ENCODE peak calls at places on chromosomes 12 and 14, in four cellular contexts. U is tibial artery, F is thoracic aorta, Y is IMR-90. J is an unnamed sample.

GRCh38 chr12:54601841-54602240 is 13.4 kb upstream of the PPP1R1A start:
- DNase-seq in F (no peak), U (peak), Y (no peak), J (no peak)

GRCh38 chr14:91568626-91569025 is 58.5 kb upstream of the PPP4R3A start:
- DNase-seq in F (no peak), U (no peak), Y (no peak), J (no peak)

GRCh38 chr12:32390572-32391219 is 8.7 kb upstream of the FGD4 start:
- DNase-seq in U (no peak), Y (no peak), F (no peak), J (no peak)

GRCh38 chr14:37623552-37623951 is 28.1 kb downstream of the TTC6 start:
- DNase-seq in U (no peak), Y (peak), F (no peak), J (no peak)

GRCh38 chr12:106136263-106136662 is 2.5 kb downstream of the NUAK1 start:
- DNase-seq in Y (peak), U (peak), F (peak), J (peak)

GRCh38 chr14:93323597-93323992 is 9.2 kb downstream of the BTBD7 start:
- DNase-seq in Y (no peak), F (no peak), U (no peak), J (no peak)

GRCh38 chr12:108063192-108063591 is 65.9 kb upstream of the WSCD2 start:
- DNase-seq in Y (no peak), F (no peak), U (no peak), J (no peak)

GRCh38 chr14:62301911-62302310 is 539.7 kb downstream of the SNAPC1 start:
- DNase-seq in U (no peak), F (no peak), Y (peak), J (peak)

GRCh38 chr12:78210894-78211302 is 380.2 kb downstream of the NAV3 start:
- DNase-seq in Y (peak), F (no peak), U (no peak), J (no peak)

GRCh38 chr12:128339669-128340068 is 72.7 kb downstream of the TMEM132C start:
- DNase-seq in F (no peak), U (no peak), Y (no peak), J (no peak)

GRCh38 chr14:37051153-37051552 is 121.3 kb downstream of the SLC25A21 start:
- DNase-seq in Y (no peak), U (no peak), F (no peak), J (no peak)

GRCh38 chr14:73244541-73244940 is 7.2 kb downstream of the PAPLN start:
- DNase-seq in Y (no peak), U (no peak), F (no peak), J (no peak)

GRCh38 chr12:53299101-53299453 is 418 bp upstream of the MYG1 start:
- DNase-seq in F (no peak), Y (peak), U (no peak), J (no peak)

GRCh38 chr12:107277850-107278249 is 184.5 kb upstream of the CRY1 start:
- DNase-seq in U (no peak), F (no peak), Y (peak), J (peak)

GRCh38 chr12:115914122-115914521 is 363.4 kb downstream of the MED13L start:
- DNase-seq in Y (no peak), U (no peak), F (no peak), J (no peak)

GRCh38 chr12:78804262-78804661 is 60.3 kb upstream of the SYT1 start:
- DNase-seq in U (no peak), F (no peak), Y (no peak), J (no peak)

GRCh38 chr12:104596128-104596799 is 139.5 kb downstream of the CHST11 start:
- DNase-seq in U (peak), F (peak), Y (peak), J (peak)

GRCh38 chr12:62995097-62995496 is 60.1 kb upstream of the PPM1H start:
- DNase-seq in U (no peak), F (no peak), Y (no peak), J (no peak)

GRCh38 chr12:119528241-119528640 is 65.3 kb upstream of the TMEM233 start:
- DNase-seq in U (no peak), F (no peak), Y (no peak), J (no peak)

GRCh38 chr14:23869078-23869719 is 84.4 kb upstream of the DHRS4 start:
- DNase-seq in Y (no peak), U (no peak), F (no peak), J (no peak)

GRCh38 chr14:103549361-103550311 is 12.8 kb downstream of the BAG5 start:
- DNase-seq in F (no peak), Y (no peak), U (peak), J (no peak)

GRCh38 chr12:62724947-62725447 is 210.0 kb downstream of the PPM1H start:
- DNase-seq in F (peak), U (no peak), Y (peak), J (peak)

GRCh38 chr14:89249296-89249565 is 167.8 kb downstream of the FOXN3 start:
- DNase-seq in U (no peak), F (no peak), Y (peak), J (no peak)

GRCh38 chr12:43847427-43847826 is 11.5 kb downstream of the TMEM117 start:
- DNase-seq in Y (peak), F (no peak), U (no peak), J (no peak)

GRCh38 chr14:28754209-28754985 is 12.2 kb upstream of the FOXG1 start:
- DNase-seq in F (no peak), Y (peak), U (no peak), J (no peak)

GRCh38 chr12:15852383-15852782 is 29.8 kb upstream of the STRAP start:
- DNase-seq in U (no peak), F (no peak), Y (peak), J (no peak)

GRCh38 chr12:101570022-101570421 is 24.7 kb upstream of the MYBPC1 start:
- DNase-seq in F (no peak), U (no peak), Y (peak), J (peak)

GRCh38 chr12:132182206-132182710 is 38.0 kb downstream of the NOC4L start:
- DNase-seq in U (no peak), F (no peak), Y (no peak), J (no peak)
- H3K27ac ChIP-seq in U (no peak), F (no peak), Y (no peak), J (no peak)

GRCh38 chr12:46472893-46473633 is 100.5 kb upstream of the SLC38A2 start:
- DNase-seq in F (no peak), U (no peak), Y (peak), J (no peak)
- H3K4me3 ChIP-seq in F (peak), U (no peak), Y (no peak), J (no peak)

DNA sequence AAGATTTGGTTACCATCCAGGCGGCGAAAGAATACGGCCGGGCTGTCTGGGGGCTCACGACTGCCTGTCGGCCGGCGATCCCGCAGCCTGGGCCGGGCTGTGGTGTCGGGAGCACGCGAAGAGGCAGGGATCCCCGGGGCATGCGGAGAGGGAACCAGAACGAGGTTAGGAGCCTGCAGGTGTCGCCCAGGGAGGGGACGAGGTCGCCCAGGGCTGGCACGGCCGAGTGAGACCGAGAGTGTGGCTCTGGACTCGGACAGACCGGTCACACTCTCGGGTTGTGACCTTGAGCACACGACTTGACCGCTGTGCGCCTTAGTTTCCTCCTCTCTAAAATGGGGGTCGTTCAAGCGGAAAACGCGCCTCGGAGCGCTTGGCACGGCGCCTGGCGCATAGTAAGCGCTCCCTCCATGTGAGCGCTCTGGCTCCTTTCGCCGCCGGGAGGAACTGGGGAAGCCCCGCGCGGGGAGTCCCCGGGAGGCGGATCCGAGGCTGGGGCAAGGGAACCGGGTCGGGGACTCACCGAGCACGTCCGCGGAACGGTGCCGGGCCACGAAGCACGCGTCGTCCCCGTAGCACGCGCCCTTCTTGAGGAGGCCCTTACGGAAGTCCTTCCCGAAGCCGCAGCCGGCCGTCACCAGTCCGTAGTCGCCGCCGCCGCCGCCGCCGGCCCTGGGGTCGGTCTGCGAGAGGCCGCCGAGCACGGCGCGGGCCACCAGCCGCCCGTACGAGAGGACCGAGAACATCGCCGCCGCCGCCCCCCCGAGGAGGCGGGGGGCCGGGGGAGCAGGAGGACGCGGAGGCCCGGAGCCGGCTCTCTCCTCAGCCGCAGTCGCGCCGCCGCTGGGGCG is 607 bp downstream of the PPTC7 start:
- DNase-seq in U (peak), Y (peak), F (no peak), J (no peak)
- TF ChIP-seq CTCF in U (no peak), Y (no peak), F (no peak), J (no peak)

GRCh38 chr14:85233756-85234545 is 296.0 kb upstream of the FLRT2 start:
- DNase-seq in F (no peak), U (no peak), Y (peak), J (no peak)
- H3K27ac ChIP-seq in F (no peak), U (no peak), Y (no peak), J (no peak)

GRCh38 chr12:31016057-31016456 is 57.6 kb upstream of the DDX11 start:
- DNase-seq in U (peak), F (no peak), Y (no peak), J (no peak)

GRCh38 chr12:31017535-31017934 is 56.1 kb upstream of the DDX11 start:
- DNase-seq in U (peak), F (no peak), Y (no peak), J (no peak)

GRCh38 chr12:31019561-31020308 is 53.9 kb upstream of the DDX11 start:
- DNase-seq in Y (no peak), U (no peak), F (no peak), J (no peak)

GRCh38 chr12:31019106-31019505 is 54.6 kb upstream of the DDX11 start:
- DNase-seq in U (no peak), Y (no peak), F (no peak), J (no peak)

GRCh38 chr12:31018106-31018890 is 55.4 kb upstream of the DDX11 start:
- DNase-seq in F (no peak), U (peak), Y (no peak), J (no peak)
- H3K4me3 ChIP-seq in F (no peak), U (no peak), Y (no peak), J (no peak)

DNA sequence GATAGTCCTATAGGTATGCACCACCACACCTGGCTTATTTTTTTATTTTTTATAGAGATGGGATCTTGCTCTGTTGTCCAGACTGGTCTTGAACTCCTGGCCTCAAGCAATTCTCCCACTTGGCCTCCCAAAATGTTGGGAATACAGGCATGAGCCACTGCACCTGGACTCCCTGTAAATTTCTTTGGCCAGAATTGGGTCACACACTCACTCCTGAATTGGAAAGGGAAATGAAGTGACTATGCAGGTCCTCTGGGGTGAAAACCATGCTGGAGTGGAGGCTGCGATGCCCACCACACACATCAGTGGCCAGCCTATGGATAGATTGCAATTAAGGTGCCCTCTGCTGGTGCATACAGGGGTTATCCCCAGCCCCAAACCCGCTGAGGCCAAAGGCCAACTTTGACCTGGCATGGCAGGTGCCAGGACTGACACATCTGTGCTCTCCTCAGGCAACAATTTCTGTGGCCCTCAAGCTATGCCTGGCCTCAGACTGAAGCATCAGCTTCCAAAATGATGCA is 125.6 kb downstream of the SLC38A6 start:
- DNase-seq in F (no peak), U (no peak), Y (no peak), J (no peak)
- TF ChIP-seq CTCF in F (no peak), U (no peak), Y (peak), J (peak)

DNA sequence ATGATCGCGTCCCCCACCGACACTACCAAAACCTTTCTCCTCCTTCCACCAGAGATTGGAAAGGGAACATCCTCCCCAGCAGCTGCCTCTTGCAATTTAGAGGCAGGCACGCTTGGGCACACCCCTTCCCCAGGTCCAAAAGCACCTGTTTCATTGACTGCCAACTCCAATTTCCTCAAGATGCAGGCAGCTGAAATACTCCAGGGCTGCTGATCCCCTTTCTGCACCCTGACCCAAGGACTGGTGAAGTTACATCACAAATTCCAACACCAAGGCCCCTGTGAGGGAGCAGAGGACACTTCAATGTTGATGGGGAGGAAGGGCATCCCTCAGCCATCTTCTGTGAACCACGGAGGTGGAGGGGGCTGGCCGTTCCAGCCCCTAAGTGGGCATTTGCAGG is 33.8 kb downstream of the BCL11B start:
- DNase-seq in U (no peak), F (no peak), Y (no peak), J (no peak)
- H3K27ac ChIP-seq in U (no peak), F (no peak), Y (no peak), J (no peak)

DNA sequence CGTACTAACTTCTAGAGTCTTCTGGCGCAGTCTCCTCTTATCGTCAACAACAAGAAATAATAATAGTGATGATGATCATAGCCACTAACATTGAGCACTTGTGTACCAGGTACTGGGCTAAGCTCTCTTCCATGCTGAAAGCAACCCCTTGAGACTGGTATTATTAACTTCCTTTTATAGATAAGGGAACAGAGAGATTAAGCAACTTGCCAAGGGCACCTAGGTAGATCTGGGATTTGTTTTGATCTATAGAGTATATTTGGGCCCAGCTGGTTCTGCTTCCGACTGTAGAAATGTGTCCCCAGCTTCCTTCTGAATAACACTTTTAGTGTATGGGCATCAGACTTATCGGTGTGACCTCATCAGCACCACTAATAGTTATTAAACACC is 1.1 kb upstream of the ZNF219 start:
- DNase-seq in U (no peak), F (no peak), Y (no peak), J (no peak)
- H3K4me3 ChIP-seq in U (peak), F (peak), Y (no peak), J (peak)

GRCh38 chr12:110355080-110355479 is 48.4 kb downstream of the ANAPC7 start:
- DNase-seq in F (no peak), Y (no peak), U (no peak), J (no peak)
- TF ChIP-seq CTCF in F (no peak), Y (peak), U (peak), J (peak)

DNA sequence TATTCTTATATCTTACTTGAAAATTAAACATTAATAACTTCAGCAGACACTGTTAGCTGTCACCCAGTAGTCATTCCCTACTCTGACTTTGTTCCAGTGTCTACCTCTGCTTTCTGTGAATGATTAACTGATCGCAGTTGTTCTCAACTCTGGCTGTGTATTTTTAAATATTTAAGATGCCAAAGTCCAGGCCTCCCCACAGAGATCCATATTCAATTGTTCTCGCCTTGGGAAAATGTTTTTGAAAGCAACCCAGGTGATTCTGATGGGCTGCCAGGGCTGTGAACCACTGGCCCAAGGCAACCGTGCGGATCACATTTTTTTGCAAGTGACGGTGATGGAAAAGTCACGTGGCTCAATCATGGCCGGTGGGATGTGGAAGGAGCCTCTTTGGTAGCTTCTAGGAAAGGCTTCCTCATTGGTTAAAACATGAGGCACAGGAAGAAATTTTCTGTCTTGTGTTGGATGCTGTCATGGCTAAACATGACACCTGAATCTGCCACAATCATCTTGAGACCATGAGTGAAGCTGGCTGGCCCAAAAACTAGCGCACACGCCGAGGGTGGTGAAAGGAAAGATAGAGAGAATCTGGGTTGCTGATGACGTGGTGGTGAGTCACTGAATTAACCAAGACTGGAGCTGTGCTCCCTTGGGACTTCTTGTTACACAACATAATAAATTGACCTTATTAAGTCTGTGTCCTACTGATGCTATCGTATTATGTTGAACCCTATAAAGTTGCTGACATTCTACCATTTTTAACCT is 37.2 kb downstream of the RDH12 start:
- DNase-seq in U (peak), Y (peak), F (peak), J (peak)
- H3K27ac ChIP-seq in U (no peak), Y (no peak), F (no peak), J (peak)